ENCODE peak calls at places on chromosomes 16 and 17, in nine cellular contexts. S is hepatocyte; A is BE2C; T is transverse colon; B is CD4-positive, alpha-beta T cell; Y is H7; W is AG04450; N is aorta; O is IMR-90. F is an unnamed sample.

GRCh38 chr17:6786618-6787017 is 10.6 kb downstream of the FBXO39 start:
- DNase-seq in S (no peak), W (peak; percentile 13), B (no peak), N (no peak), A (no peak), T (no peak), O (peak; percentile 63), Y (no peak), F (no peak)

GRCh38 chr17:71085238-71086033 is 916.1 kb downstream of the KCNJ2 start:
- DNase-seq in W (no peak), A (peak; percentile 66), O (no peak), T (peak; percentile 14), B (no peak), N (no peak), Y (peak; percentile 28), S (peak; percentile 20), F (peak; percentile 40)

GRCh38 chr16:49466881-49467280 is 93.3 kb downstream of the C16orf78 start:
- DNase-seq in A (no peak), T (no peak), N (no peak), S (no peak), Y (peak; percentile 9), B (no peak), W (no peak), O (no peak), F (no peak)

GRCh38 chr17:76872221-76872873 is 4.1 kb downstream of the MGAT5B start:
- DNase-seq in T (peak; percentile 13), A (no peak), O (peak; percentile 96), N (no peak), W (peak; percentile 90), S (peak; percentile 67), B (peak; percentile 24), Y (peak; percentile 35), F (peak; percentile 99)

GRCh38 chr17:66715745-66716156 is 119.2 kb upstream of the CACNG5 start:
- DNase-seq in T (no peak), A (no peak), S (peak; percentile 84), O (peak; percentile 75), B (no peak), N (no peak), Y (peak; percentile 76), W (peak; percentile 23), F (peak; percentile 86)

GRCh38 chr17:7767425-7768021 is 50.0 kb downstream of the DNAH2 start:
- DNase-seq in S (no peak), B (no peak), Y (no peak), W (peak; percentile 30), O (peak; percentile 47), A (no peak), T (no peak), N (no peak), F (no peak)

GRCh38 chr17:64019486-64020067 is 856 bp downstream of the ICAM2 start:
- DNase-seq in N (no peak), S (no peak), B (peak; percentile 35), O (no peak), A (no peak), Y (no peak), W (no peak), T (no peak), F (no peak)

GRCh38 chr16:19657831-19658230 is 60.2 kb downstream of the KNOP1 start:
- DNase-seq in W (no peak), B (no peak), Y (no peak), N (no peak), S (no peak), A (no peak), T (no peak), O (no peak), F (no peak)

GRCh38 chr17:73719588-73720071 is 75.4 kb upstream of the SDK2 start:
- DNase-seq in W (no peak), A (peak; percentile 96), S (peak; percentile 66), N (no peak), B (no peak), O (no peak), Y (peak; percentile 58), T (peak; percentile 24), F (no peak)

GRCh38 chr17:76053230-76054111 is 18.8 kb downstream of the SRP68 start:
- DNase-seq in T (no peak), S (peak; percentile 44), W (peak; percentile 20), A (no peak), B (no peak), Y (no peak), N (no peak), O (peak; percentile 86), F (peak; percentile 59)

GRCh38 chr16:25034916-25035315 is 19.7 kb upstream of the ARHGAP17 start:
- DNase-seq in Y (no peak), W (no peak), A (no peak), S (no peak), O (peak; percentile 46), B (no peak), N (no peak), T (no peak), F (no peak)

GRCh38 chr17:32445075-32445427 is 741 bp downstream of the PSMD11 start:
- DNase-seq in W (no peak), N (peak; percentile 50), A (no peak), O (peak; percentile 71), S (peak; percentile 70), Y (peak; percentile 51), T (peak; percentile 51), B (no peak), F (peak; percentile 71)

GRCh38 chr17:8154608-8155152 is 2.5 kb upstream of the PER1 start:
- DNase-seq in O (no peak), T (no peak), B (no peak), N (no peak), S (no peak), Y (no peak), W (no peak), A (no peak), F (no peak)

DNA sequence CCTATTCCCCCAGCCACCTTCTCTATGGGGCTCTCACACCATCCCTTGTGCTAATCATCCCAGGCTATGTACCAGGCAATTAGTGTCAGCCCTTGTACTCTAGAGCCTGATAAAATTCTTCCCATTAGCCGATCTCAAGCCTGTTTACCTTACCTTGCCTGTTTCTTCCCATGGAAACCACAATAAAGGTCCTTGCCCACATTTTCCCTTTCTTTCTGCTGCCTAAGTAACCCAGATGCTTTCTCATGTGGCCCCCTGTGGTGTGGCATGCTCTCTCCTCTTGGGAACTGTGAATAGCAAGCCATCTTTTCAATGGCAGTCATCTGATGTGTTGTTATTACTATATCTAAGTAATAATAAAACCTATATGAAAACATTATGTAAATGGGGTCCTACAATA is 265.8 kb upstream of the ELAC2 start:
- DNase-seq in Y (no peak), W (no peak), S (no peak), T (no peak), B (no peak), N (no peak), A (no peak), O (no peak), F (no peak)
- H3K27me3 ChIP-seq in Y (no peaks in the 10 kb centered on the region), W (no peaks in the 10 kb centered on the region), S (no peaks in the 10 kb centered on the region), T (no peaks in the 10 kb centered on the region), B (no peaks in the 10 kb centered on the region), N (no peaks in the 10 kb centered on the region), A (no peaks in the 10 kb centered on the region), O (no peaks in the 10 kb centered on the region), F (no peaks in the 10 kb centered on the region)

GRCh38 chr16:1026784-1027415 is 45.3 kb downstream of the SOX8 start:
- DNase-seq in Y (no peak), W (no peak), T (no peak), O (no peak), A (no peak), S (no peak), N (no peak), B (no peak), F (no peak)

GRCh38 chr16:1028056-1028455 is 44.5 kb upstream of the SSTR5 start:
- DNase-seq in S (no peak), O (no peak), B (no peak), N (no peak), T (no peak), A (no peak), Y (no peak), W (no peak), F (no peak)

GRCh38 chr16:1027416-1027815 is 45.1 kb upstream of the SSTR5 start:
- DNase-seq in N (no peak), S (no peak), A (no peak), T (no peak), O (no peak), B (no peak), W (no peak), Y (no peak), F (no peak)

GRCh38 chr16:1024126-1024525 is 42.6 kb downstream of the SOX8 start:
- DNase-seq in A (no peak), N (no peak), Y (no peak), W (no peak), T (no peak), S (no peak), B (no peak), O (no peak), F (no peak)

DNA sequence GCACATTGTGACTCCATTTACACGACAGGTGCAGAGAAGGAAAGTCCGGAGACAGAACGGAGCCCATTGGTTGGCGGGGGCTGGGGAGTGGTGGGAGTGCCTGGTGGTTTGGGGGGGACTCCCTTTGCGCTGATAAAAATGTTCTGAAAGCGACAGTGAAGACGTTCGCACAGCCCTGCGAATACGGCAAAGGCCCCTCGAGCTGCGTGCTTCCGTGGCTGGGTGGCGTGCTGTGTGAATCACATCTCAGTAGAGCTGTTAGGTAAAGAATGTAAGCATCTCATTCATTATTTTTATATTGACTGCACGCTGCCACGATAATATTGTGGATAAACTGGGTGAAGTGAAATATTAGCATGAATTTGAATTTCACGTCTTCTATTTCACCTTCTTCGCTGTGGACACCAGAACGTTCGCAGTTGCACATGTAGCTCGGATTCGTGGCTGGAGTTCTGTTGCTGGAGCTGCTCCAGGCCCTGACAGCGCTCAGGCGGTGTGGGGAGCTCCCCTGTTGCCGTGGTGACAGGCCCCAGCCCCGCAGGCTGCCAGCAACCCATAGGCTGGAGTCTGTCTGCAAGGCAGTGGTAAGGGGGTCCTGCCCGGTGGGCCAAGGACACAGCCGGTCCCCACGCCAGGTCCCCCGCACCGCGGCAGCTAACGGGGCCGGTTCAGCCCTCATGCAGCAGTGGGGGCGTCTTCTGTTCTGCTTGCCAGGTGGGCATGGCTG is 44.6 kb downstream of the SOX8 start:
- DNase-seq in T (no peak), Y (no peak), O (no peak), S (no peak), A (no peak), B (no peak), N (no peak), W (no peak), F (no peak)
- H3K27me3 ChIP-seq in T (peaks cover 55% of the 10 kb centered on the region), Y (no peaks in the 10 kb centered on the region), O (peaks cover 37% of the 10 kb centered on the region), S (no peaks in the 10 kb centered on the region), A (peaks cover 42% of the 10 kb centered on the region), B (no peaks in the 10 kb centered on the region), N (no peaks in the 10 kb centered on the region), W (peaks cover 34% of the 10 kb centered on the region), F (no peaks in the 10 kb centered on the region)

DNA sequence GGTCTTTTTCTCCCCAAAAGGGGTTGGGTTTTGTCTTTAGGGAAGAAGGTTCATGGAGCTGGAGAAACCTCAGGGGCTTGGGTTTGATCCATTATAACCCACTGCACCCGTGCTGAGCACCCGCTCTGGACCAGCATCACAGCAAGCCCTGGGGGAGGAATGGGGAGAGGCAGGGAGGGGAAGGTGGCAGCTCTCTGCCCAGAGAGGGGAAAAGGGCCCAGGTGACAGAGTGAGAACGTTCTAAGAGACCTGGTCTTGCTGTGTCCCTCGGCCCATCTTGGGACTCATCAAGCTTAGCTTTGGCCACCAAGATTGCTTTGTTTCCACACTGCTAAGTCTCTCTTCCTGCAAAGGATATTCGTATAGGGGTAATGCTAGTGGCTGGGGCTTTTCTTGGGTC is 38.2 kb upstream of the TAC4 start:
- DNase-seq in W (no peak), Y (no peak), A (no peak), T (no peak), N (no peak), S (no peak), O (no peak), B (no peak), F (peak; percentile 78)
- H3K27me3 ChIP-seq in W (peaks cover 77% of the 10 kb centered on the region), Y (peaks cover 14% of the 10 kb centered on the region), A (peaks cover 15% of the 10 kb centered on the region), T (peaks cover 94% of the 10 kb centered on the region), N (no peaks in the 10 kb centered on the region), S (peaks cover 11% of the 10 kb centered on the region), O (peaks cover 83% of the 10 kb centered on the region), B (peaks cover 39% of the 10 kb centered on the region), F (no peaks in the 10 kb centered on the region)

GRCh38 chr17:72119280-72119962 is 1.4 kb upstream of the SOX9 start:
- DNase-seq in W (no peak), T (no peak), O (no peak), S (no peak), B (no peak), A (no peak), N (no peak), Y (no peak), F (no peak)
- H3K27me3 ChIP-seq in W (peaks cover 27% of the 10 kb centered on the region), T (peaks cover 89% of the 10 kb centered on the region), O (peaks cover 11% of the 10 kb centered on the region), S (peaks cover 51% of the 10 kb centered on the region), B (peaks cover 91% of the 10 kb centered on the region), A (peaks cover 19% of the 10 kb centered on the region), N (no peaks in the 10 kb centered on the region), Y (peaks cover 92% of the 10 kb centered on the region), F (peaks cover 9% of the 10 kb centered on the region)

F was measured in trophoblast cell.